ENCODE peak calls at places on chromosome 18, in six cellular contexts. M is neural progenitor cell, S is PC-9, E is retinal pigment epithelial cell, T is transverse colon, L is uterus. H is an unnamed sample.

GRCh38 chr18:13310286-13310685 is 91.7 kb downstream of the LDLRAD4 start:
- DNase-seq in E (no peak), S (no peak), T (no peak), M (no peak), L (no peak), H (no peak)

GRCh38 chr18:37668971-37669747 is 103.6 kb upstream of the CELF4 start:
- DNase-seq in E (no peak), M (peak; percentile 64), L (no peak), T (no peak), S (no peak), H (no peak)

GRCh38 chr18:13620818-13621445 is 105.4 kb downstream of the FAM210A start:
- DNase-seq in M (no peak), L (no peak), S (no peak), T (no peak), E (no peak), H (no peak)

GRCh38 chr18:43531438-43531837 is 254.1 kb upstream of the SYT4 start:
- DNase-seq in S (no peak), E (no peak), T (no peak), M (no peak), L (no peak), H (no peak)

GRCh38 chr18:54480616-54481015 is 110.4 kb upstream of the DYNAP start:
- DNase-seq in E (no peak), L (no peak), M (peak; percentile 83), T (no peak), S (no peak), H (no peak)

GRCh38 chr18:22814329-22814703 is 118.8 kb upstream of the RBBP8 start:
- DNase-seq in S (no peak), L (no peak), M (no peak), T (no peak), E (no peak), H (no peak)

GRCh38 chr18:44804033-44804432 is 123.3 kb downstream of the SETBP1 start:
- DNase-seq in E (no peak), S (no peak), L (no peak), M (no peak), T (no peak), H (no peak)

GRCh38 chr18:61797691-61798590 is 94.9 kb downstream of the RNF152 start:
- DNase-seq in M (no peak), E (no peak), L (no peak), S (no peak), T (no peak), H (no peak)

GRCh38 chr18:79569720-79570119 is 109.9 kb upstream of the CTDP1 start:
- DNase-seq in L (peak; percentile 9), M (no peak), T (peak; percentile 5), S (no peak), E (no peak), H (no peak)

GRCh38 chr18:37778417-37779165 is 213.0 kb upstream of the CELF4 start:
- DNase-seq in S (peak; percentile 32), E (peak; percentile 6), T (peak; percentile 43), M (peak; percentile 88), L (no peak), H (no peak)

GRCh38 chr18:10420561-10421352 is 33.7 kb upstream of the APCDD1 start:
- DNase-seq in L (no peak), S (no peak), M (no peak), T (no peak), E (no peak), H (no peak)

GRCh38 chr18:51342815-51343214 is 145.3 kb upstream of the MEX3C start:
- DNase-seq in E (peak; percentile 72), L (no peak), T (no peak), S (peak; percentile 38), M (no peak), H (no peak)

GRCh38 chr18:14970027-14970426 is 222.1 kb downstream of the ANKRD30B start:
- DNase-seq in T (no peak), L (no peak), S (peak; percentile 39), E (no peak), M (no peak), H (no peak)

GRCh38 chr18:8423051-8423558 is 186.1 kb upstream of the RAB12 start:
- DNase-seq in E (peak; percentile 35), M (no peak), S (no peak), T (no peak), L (no peak), H (no peak)

GRCh38 chr18:45935591-45936335 is 31.4 kb downstream of the EPG5 start:
- DNase-seq in L (no peak), S (no peak), E (no peak), T (no peak), M (no peak), H (no peak)

GRCh38 chr18:36630917-36631316 is 197.9 kb downstream of the TPGS2 start:
- DNase-seq in T (no peak), M (no peak), S (no peak), L (no peak), E (no peak), H (no peak)

GRCh38 chr18:64110692-64111480 is 38.0 kb downstream of the LINC00305 start:
- DNase-seq in M (no peak), E (no peak), S (no peak), L (no peak), T (no peak), H (no peak)

GRCh38 chr18:22177496-22177866 is 8.1 kb downstream of the GATA6 start:
- DNase-seq in L (no peak), S (no peak), T (no peak), E (no peak), M (no peak), H (no peak)

GRCh38 chr18:78596794-78597193 is 382.8 kb upstream of the SALL3 start:
- DNase-seq in M (no peak), T (no peak), L (no peak), S (no peak), E (no peak), H (no peak)

GRCh38 chr18:71304856-71305255 is 1016.0 kb downstream of the SOCS6 start:
- DNase-seq in S (no peak), E (no peak), M (peak; percentile 14), T (no peak), L (no peak), H (no peak)

GRCh38 chr18:8960740-8961657 is 141.5 kb upstream of the NDUFV2 start:
- DNase-seq in M (no peak), S (no peak), E (no peak), L (no peak), T (no peak), H (no peak)

GRCh38 chr18:35917043-35917442 is 55.4 kb upstream of the RMP24 start:
- DNase-seq in M (no peak), S (no peak), E (no peak), L (no peak), T (no peak), H (no peak)

GRCh38 chr18:13587001-13587400 is 139.4 kb downstream of the FAM210A start:
- DNase-seq in E (no peak), L (no peak), S (no peak), T (no peak), M (no peak), H (no peak)

GRCh38 chr18:61770279-61770678 is 122.5 kb downstream of the RNF152 start:
- DNase-seq in S (no peak), M (no peak), L (no peak), T (no peak), E (no peak), H (no peak)

GRCh38 chr18:13120967-13121586 is 97.5 kb upstream of the LDLRAD4 start:
- DNase-seq in S (no peak), M (no peak), E (peak; percentile 83), T (no peak), L (no peak), H (no peak)

GRCh38 chr18:24600076-24600654 is 139.7 kb downstream of the HRH4 start:
- DNase-seq in S (no peak), E (no peak), M (peak; percentile 83), L (peak; percentile 17), T (no peak), H (no peak)
- TF ChIP-seq CTCF in S (peak; percentile 61), E (peak; percentile 68), M (peak; percentile 85), L (peak; percentile 59), T (peak; percentile 55), H (peak; percentile 67)

GRCh38 chr18:26003391-26003790 is 87.0 kb downstream of the SS18 start:
- DNase-seq in L (no peak), M (no peak), E (peak; percentile 7), T (no peak), S (no peak), H (no peak)
- H3K4me3 ChIP-seq in L (no peak overlapping the region), M (no peak overlapping the region), E (no peak overlapping the region), T (no peak overlapping the region), S (no peak overlapping the region), H (no peak overlapping the region)

GRCh38 chr18:42275138-42275535 is 320.1 kb downstream of the PIK3C3 start:
- DNase-seq in L (no peak), T (no peak), M (peak; percentile 56), E (no peak), S (no peak), H (no peak)

GRCh38 chr18:42271656-42272355 is 316.8 kb downstream of the PIK3C3 start:
- DNase-seq in T (no peak), E (no peak), S (no peak), L (no peak), M (no peak), H (no peak)

GRCh38 chr18:42268793-42269192 is 313.8 kb downstream of the PIK3C3 start:
- DNase-seq in L (no peak), E (no peak), S (no peak), T (no peak), M (no peak), H (no peak)

GRCh38 chr18:42275949-42276730 is 321.1 kb downstream of the PIK3C3 start:
- DNase-seq in S (no peak), L (no peak), M (no peak), E (no peak), T (peak; percentile 36), H (no peak)

GRCh38 chr18:42274488-42275137 is 319.6 kb downstream of the PIK3C3 start:
- DNase-seq in E (peak; percentile 5), L (no peak), T (no peak), S (no peak), M (peak; percentile 23), H (no peak)
- TF ChIP-seq CTCF in E (peak; percentile 47), L (no peak), T (no peak), S (no peak), M (peak; percentile 44), H (peak; percentile 66)

GRCh38 chr18:24986611-24987270 is 365.2 kb downstream of the ZNF521 start:
- DNase-seq in L (no peak), S (no peak), T (no peak), E (no peak), M (peak; percentile 37), H (no peak)

GRCh38 chr18:24985616-24986015 is 366.4 kb downstream of the ZNF521 start:
- DNase-seq in S (no peak), M (no peak), T (no peak), E (no peak), L (no peak), H (no peak)

GRCh38 chr18:24987271-24987932 is 364.6 kb downstream of the ZNF521 start:
- DNase-seq in S (no peak), L (peak; percentile 24), T (no peak), M (peak; percentile 41), E (no peak), H (no peak)

GRCh38 chr18:24982831-24983230 is 369.1 kb downstream of the ZNF521 start:
- DNase-seq in T (no peak), M (no peak), E (no peak), L (no peak), S (no peak), H (no peak)

DNA sequence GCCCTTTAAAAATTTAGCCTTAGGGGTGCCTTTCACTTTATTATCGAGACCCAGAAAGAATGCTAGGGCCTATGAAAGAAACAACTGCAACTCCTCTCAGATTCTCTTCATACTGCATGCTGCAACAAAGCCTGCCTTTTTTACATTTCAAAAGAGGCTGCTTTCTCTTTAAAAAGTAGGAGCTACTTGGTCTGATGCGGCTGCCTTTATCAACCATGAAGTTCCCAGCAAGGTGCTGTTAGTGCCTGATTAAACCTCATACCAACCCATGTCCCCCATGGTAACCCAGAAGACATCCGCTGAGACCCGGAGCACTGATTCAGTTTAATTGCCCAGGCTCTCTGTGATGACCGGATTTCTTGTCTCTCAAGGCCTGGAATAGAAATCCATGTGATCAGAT is 368.4 kb downstream of the ZNF521 start:
- DNase-seq in M (no peak), L (no peak), E (no peak), S (no peak), T (no peak), H (no peak)
- H3K4me3 ChIP-seq in M (no peak overlapping the region), L (no peak overlapping the region), E (no peak overlapping the region), S (no peak overlapping the region), T (no peak overlapping the region), H (no peak overlapping the region)